ENCODE peak calls at places on chromosome X, in ten cellular contexts. One of them, this sample, is unnamed.

GRCh38 chrX:338281-338835 is 19.8 kb upstream of the GTPBP6 start:
- DNase-seq in thyroid gland: no peak
- DNase-seq in endothelial cell of umbilical vein: no peak
- DNase-seq in cardiac muscle cell: no peak
- DNase-seq in fibroblast of lung: no peak
- DNase-seq in right atrium auricular region: no peak
- DNase-seq in foreskin keratinocyte: no peak
- DNase-seq in ascending aorta: no peak
- DNase-seq in GM23248: no peak
- DNase-seq in psoas muscle: no peak
- DNase-seq in this sample: no peak

GRCh38 chrX:135193740-135194139 is 22.5 kb upstream of the CT55 start:
- DNase-seq in thyroid gland: no peak
- DNase-seq in endothelial cell of umbilical vein: no peak
- DNase-seq in cardiac muscle cell: no peak
- DNase-seq in fibroblast of lung: no peak
- DNase-seq in right atrium auricular region: no peak
- DNase-seq in foreskin keratinocyte: no peak
- DNase-seq in ascending aorta: no peak
- DNase-seq in GM23248: no peak
- DNase-seq in psoas muscle: no peak
- DNase-seq in this sample: no peak

GRCh38 chrX:154317391-154318000 is 21.9 kb downstream of the TKTL1 start:
- DNase-seq in thyroid gland: peak
- DNase-seq in endothelial cell of umbilical vein: peak
- DNase-seq in cardiac muscle cell: peak
- DNase-seq in fibroblast of lung: peak
- DNase-seq in right atrium auricular region: no peak
- DNase-seq in foreskin keratinocyte: no peak
- DNase-seq in ascending aorta: no peak
- DNase-seq in GM23248: peak
- DNase-seq in psoas muscle: no peak
- DNase-seq in this sample: no peak

GRCh38 chrX:130626521-130626920 is 224.7 kb downstream of the RBMX2 start:
- DNase-seq in thyroid gland: no peak
- DNase-seq in endothelial cell of umbilical vein: no peak
- DNase-seq in cardiac muscle cell: no peak
- DNase-seq in fibroblast of lung: no peak
- DNase-seq in right atrium auricular region: no peak
- DNase-seq in foreskin keratinocyte: no peak
- DNase-seq in ascending aorta: no peak
- DNase-seq in GM23248: peak
- DNase-seq in psoas muscle: no peak
- DNase-seq in this sample: no peak

GRCh38 chrX:135327299-135327698 is 18.0 kb downstream of the ETDC start:
- DNase-seq in thyroid gland: no peak
- DNase-seq in endothelial cell of umbilical vein: peak
- DNase-seq in cardiac muscle cell: no peak
- DNase-seq in fibroblast of lung: peak
- DNase-seq in right atrium auricular region: no peak
- DNase-seq in foreskin keratinocyte: no peak
- DNase-seq in ascending aorta: no peak
- DNase-seq in GM23248: peak
- DNase-seq in psoas muscle: no peak
- DNase-seq in this sample: no peak

GRCh38 chrX:47749185-47749967 is 87.3 kb upstream of the ZNF81 start:
- DNase-seq in thyroid gland: no peak
- DNase-seq in endothelial cell of umbilical vein: no peak
- DNase-seq in cardiac muscle cell: no peak
- DNase-seq in fibroblast of lung: peak
- DNase-seq in right atrium auricular region: no peak
- DNase-seq in foreskin keratinocyte: no peak
- DNase-seq in ascending aorta: no peak
- DNase-seq in GM23248: peak
- DNase-seq in psoas muscle: no peak
- DNase-seq in this sample: peak

GRCh38 chrX:16594490-16594889 is 55.5 kb upstream of the S100G start:
- DNase-seq in thyroid gland: no peak
- DNase-seq in endothelial cell of umbilical vein: peak
- DNase-seq in cardiac muscle cell: no peak
- DNase-seq in fibroblast of lung: no peak
- DNase-seq in right atrium auricular region: no peak
- DNase-seq in foreskin keratinocyte: no peak
- DNase-seq in ascending aorta: no peak
- DNase-seq in GM23248: no peak
- DNase-seq in psoas muscle: no peak
- DNase-seq in this sample: no peak

GRCh38 chrX:131725001-131725654 is 181.3 kb downstream of the OR13H1 start:
- DNase-seq in thyroid gland: no peak
- DNase-seq in endothelial cell of umbilical vein: no peak
- DNase-seq in cardiac muscle cell: no peak
- DNase-seq in fibroblast of lung: no peak
- DNase-seq in right atrium auricular region: no peak
- DNase-seq in foreskin keratinocyte: no peak
- DNase-seq in ascending aorta: no peak
- DNase-seq in GM23248: no peak
- DNase-seq in psoas muscle: no peak
- DNase-seq in this sample: no peak

GRCh38 chrX:9853307-9853706 is 67.1 kb downstream of the SHROOM2 start:
- DNase-seq in thyroid gland: no peak
- DNase-seq in endothelial cell of umbilical vein: no peak
- DNase-seq in cardiac muscle cell: no peak
- DNase-seq in fibroblast of lung: no peak
- DNase-seq in right atrium auricular region: no peak
- DNase-seq in foreskin keratinocyte: peak
- DNase-seq in ascending aorta: no peak
- DNase-seq in GM23248: no peak
- DNase-seq in psoas muscle: no peak
- DNase-seq in this sample: no peak

GRCh38 chrX:40205471-40205870 is 107.7 kb upstream of the BCOR start:
- DNase-seq in thyroid gland: no peak
- DNase-seq in endothelial cell of umbilical vein: no peak
- DNase-seq in cardiac muscle cell: no peak
- DNase-seq in fibroblast of lung: no peak
- DNase-seq in right atrium auricular region: no peak
- DNase-seq in foreskin keratinocyte: no peak
- DNase-seq in ascending aorta: no peak
- DNase-seq in GM23248: no peak
- DNase-seq in psoas muscle: no peak
- DNase-seq in this sample: no peak

DNA sequence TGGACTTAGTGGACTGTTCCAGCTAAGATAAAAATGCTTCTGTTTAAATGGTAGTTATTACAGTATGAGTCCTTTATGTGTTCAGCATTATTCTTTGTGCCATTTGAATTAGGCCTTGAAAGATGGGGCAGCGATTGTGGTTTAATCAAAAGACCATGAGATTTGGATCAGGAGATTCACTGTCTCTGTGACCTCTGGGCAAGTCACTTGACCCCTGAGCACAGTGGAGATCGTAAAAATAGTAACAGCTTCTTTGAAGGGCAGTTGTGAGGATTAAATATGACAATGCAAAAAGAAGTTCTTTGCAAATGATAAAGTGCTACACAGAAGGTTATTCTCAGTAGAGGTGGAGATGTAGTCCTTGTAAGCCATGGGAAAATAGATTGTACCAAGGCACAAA is 10.8 kb downstream of the CXCR3 start:
- DNase-seq in thyroid gland: no peak
- DNase-seq in endothelial cell of umbilical vein: no peak
- DNase-seq in cardiac muscle cell: no peak
- DNase-seq in fibroblast of lung: no peak
- DNase-seq in right atrium auricular region: no peak
- DNase-seq in foreskin keratinocyte: no peak
- DNase-seq in ascending aorta: no peak
- DNase-seq in GM23248: no peak
- DNase-seq in psoas muscle: no peak
- DNase-seq in this sample: no peak
- H3K27ac ChIP-seq in thyroid gland: no peak
- H3K27ac ChIP-seq in endothelial cell of umbilical vein: no peak
- H3K27ac ChIP-seq in cardiac muscle cell: peak
- H3K27ac ChIP-seq in fibroblast of lung: no peak
- H3K27ac ChIP-seq in right atrium auricular region: no peak
- H3K27ac ChIP-seq in foreskin keratinocyte: no peak
- H3K27ac ChIP-seq in ascending aorta: no peak
- H3K27ac ChIP-seq in GM23248: no peak
- H3K27ac ChIP-seq in psoas muscle: no peak
- H3K27ac ChIP-seq in this sample: no peak

DNA sequence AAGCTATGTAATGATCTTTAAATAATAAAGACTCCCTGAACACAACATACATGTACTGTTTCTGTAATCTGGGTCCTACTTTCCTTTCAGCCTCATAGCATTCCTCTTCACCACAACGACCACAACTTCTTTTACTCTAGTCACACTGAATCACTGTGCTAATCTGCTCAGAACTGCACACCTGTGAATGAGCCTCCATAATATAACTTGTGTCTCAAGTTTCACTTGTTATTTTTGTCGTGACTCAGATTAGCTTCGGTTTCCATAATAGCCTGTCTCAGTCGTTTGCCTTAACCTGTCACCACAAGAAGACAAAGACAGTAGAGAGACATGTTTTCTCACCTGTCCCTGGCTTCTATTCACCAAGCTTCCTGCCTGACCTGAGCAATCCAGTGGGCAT is 61.8 kb downstream of the MAGED1 start:
- DNase-seq in thyroid gland: no peak
- DNase-seq in endothelial cell of umbilical vein: no peak
- DNase-seq in cardiac muscle cell: no peak
- DNase-seq in fibroblast of lung: no peak
- DNase-seq in right atrium auricular region: no peak
- DNase-seq in foreskin keratinocyte: peak
- DNase-seq in ascending aorta: no peak
- DNase-seq in GM23248: no peak
- DNase-seq in psoas muscle: no peak
- DNase-seq in this sample: peak
- H3K27ac ChIP-seq in thyroid gland: no peak
- H3K27ac ChIP-seq in endothelial cell of umbilical vein: no peak
- H3K27ac ChIP-seq in cardiac muscle cell: no peak
- H3K27ac ChIP-seq in fibroblast of lung: no peak
- H3K27ac ChIP-seq in right atrium auricular region: no peak
- H3K27ac ChIP-seq in foreskin keratinocyte: no peak
- H3K27ac ChIP-seq in ascending aorta: no peak
- H3K27ac ChIP-seq in GM23248: no peak
- H3K27ac ChIP-seq in psoas muscle: no peak
- H3K27ac ChIP-seq in this sample: peak

GRCh38 chrX:119604778-119605177 is 1.4 kb downstream of the NKRF start:
- DNase-seq in thyroid gland: no peak
- DNase-seq in endothelial cell of umbilical vein: peak
- DNase-seq in cardiac muscle cell: no peak
- DNase-seq in fibroblast of lung: no peak
- DNase-seq in right atrium auricular region: no peak
- DNase-seq in foreskin keratinocyte: no peak
- DNase-seq in ascending aorta: no peak
- DNase-seq in GM23248: peak
- DNase-seq in psoas muscle: no peak
- DNase-seq in this sample: no peak
- H3K27ac ChIP-seq in thyroid gland: peak
- H3K27ac ChIP-seq in endothelial cell of umbilical vein: no peak
- H3K27ac ChIP-seq in cardiac muscle cell: no peak
- H3K27ac ChIP-seq in fibroblast of lung: peak
- H3K27ac ChIP-seq in right atrium auricular region: no peak
- H3K27ac ChIP-seq in foreskin keratinocyte: no peak
- H3K27ac ChIP-seq in ascending aorta: peak
- H3K27ac ChIP-seq in GM23248: no peak
- H3K27ac ChIP-seq in psoas muscle: no peak
- H3K27ac ChIP-seq in this sample: no peak

DNA sequence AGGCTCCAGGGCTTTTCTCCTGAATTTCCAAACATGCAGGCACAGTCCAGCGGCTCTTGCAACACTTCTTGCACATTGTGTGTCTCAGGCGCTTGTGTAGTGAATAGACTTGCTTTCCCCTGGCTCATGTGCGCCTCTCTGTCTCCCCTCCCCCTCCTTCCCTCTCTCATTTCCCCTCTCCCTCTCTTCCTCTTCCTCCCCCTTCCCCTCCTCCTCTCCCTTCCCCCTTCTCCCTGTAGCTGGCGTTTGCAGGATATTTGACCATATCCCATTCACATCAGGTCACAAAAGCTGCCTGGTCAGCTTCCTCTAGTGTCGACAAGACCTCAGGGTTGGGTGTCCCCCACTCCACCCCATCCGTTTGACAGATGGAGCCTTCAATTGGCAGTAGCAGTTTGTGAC is 2.4 kb downstream of the CHST7 start:
- DNase-seq in thyroid gland: peak
- DNase-seq in endothelial cell of umbilical vein: peak
- DNase-seq in cardiac muscle cell: no peak
- DNase-seq in fibroblast of lung: peak
- DNase-seq in right atrium auricular region: peak
- DNase-seq in foreskin keratinocyte: no peak
- DNase-seq in ascending aorta: no peak
- DNase-seq in GM23248: peak
- DNase-seq in psoas muscle: peak
- DNase-seq in this sample: no peak
- H3K27ac ChIP-seq in thyroid gland: no peak
- H3K27ac ChIP-seq in endothelial cell of umbilical vein: no peak
- H3K27ac ChIP-seq in cardiac muscle cell: no peak
- H3K27ac ChIP-seq in fibroblast of lung: no peak
- H3K27ac ChIP-seq in right atrium auricular region: peak
- H3K27ac ChIP-seq in foreskin keratinocyte: no peak
- H3K27ac ChIP-seq in ascending aorta: peak
- H3K27ac ChIP-seq in GM23248: no peak
- H3K27ac ChIP-seq in psoas muscle: no peak
- H3K27ac ChIP-seq in this sample: no peak